ENCODE peak calls at places on chromosomes 6 and 20, in six cellular contexts. One of them, this sample, is unnamed.

GRCh38 chr20:51541189-51542032 is 1.1 kb downstream of the NFATC2 start:
- DNase-seq in activated naive CD8-positive, alpha-beta T cell treated with anti-CD3 and anti-CD28 coated beads, Interleukin-2, amount 50 U/mL, for 24 hours: peak
- DNase-seq in T-helper 9 cell: peak
- DNase-seq in cardiac muscle cell: peak
- DNase-seq in effector CD8-positive, alpha-beta T cell: peak
- DNase-seq in left lung: peak
- DNase-seq in this sample: peak

GRCh38 chr6:158972241-158973233 is 27.5 kb downstream of the RSPH3 start:
- DNase-seq in effector CD8-positive, alpha-beta T cell: no peak
- DNase-seq in cardiac muscle cell: peak
- DNase-seq in left lung: no peak
- DNase-seq in activated naive CD8-positive, alpha-beta T cell treated with anti-CD3 and anti-CD28 coated beads, Interleukin-2, amount 50 U/mL, for 24 hours: no peak
- DNase-seq in T-helper 9 cell: no peak
- DNase-seq in this sample: peak

GRCh38 chr6:135149376-135149775 is 31.7 kb upstream of the MYB start:
- DNase-seq in T-helper 9 cell: no peak
- DNase-seq in left lung: no peak
- DNase-seq in cardiac muscle cell: no peak
- DNase-seq in activated naive CD8-positive, alpha-beta T cell treated with anti-CD3 and anti-CD28 coated beads, Interleukin-2, amount 50 U/mL, for 24 hours: no peak
- DNase-seq in effector CD8-positive, alpha-beta T cell: no peak
- DNase-seq in this sample: no peak

GRCh38 chr20:19710336-19710721 is 47.7 kb upstream of the RIN2 start:
- DNase-seq in activated naive CD8-positive, alpha-beta T cell treated with anti-CD3 and anti-CD28 coated beads, Interleukin-2, amount 50 U/mL, for 24 hours: no peak
- DNase-seq in left lung: no peak
- DNase-seq in effector CD8-positive, alpha-beta T cell: no peak
- DNase-seq in cardiac muscle cell: no peak
- DNase-seq in T-helper 9 cell: no peak
- DNase-seq in this sample: no peak

GRCh38 chr6:159716247-159717086 is 10.8 kb upstream of the WTAP start:
- DNase-seq in effector CD8-positive, alpha-beta T cell: no peak
- DNase-seq in cardiac muscle cell: no peak
- DNase-seq in T-helper 9 cell: no peak
- DNase-seq in left lung: no peak
- DNase-seq in activated naive CD8-positive, alpha-beta T cell treated with anti-CD3 and anti-CD28 coated beads, Interleukin-2, amount 50 U/mL, for 24 hours: no peak
- DNase-seq in this sample: no peak

GRCh38 chr6:31834704-31835375 is 7.3 kb downstream of the HSPA1B start:
- DNase-seq in cardiac muscle cell: peak
- DNase-seq in T-helper 9 cell: peak
- DNase-seq in activated naive CD8-positive, alpha-beta T cell treated with anti-CD3 and anti-CD28 coated beads, Interleukin-2, amount 50 U/mL, for 24 hours: peak
- DNase-seq in left lung: peak
- DNase-seq in effector CD8-positive, alpha-beta T cell: peak
- DNase-seq in this sample: peak

GRCh38 chr20:42741906-42742305 is 447.8 kb downstream of the PTPRT start:
- DNase-seq in effector CD8-positive, alpha-beta T cell: no peak
- DNase-seq in cardiac muscle cell: no peak
- DNase-seq in left lung: no peak
- DNase-seq in T-helper 9 cell: no peak
- DNase-seq in activated naive CD8-positive, alpha-beta T cell treated with anti-CD3 and anti-CD28 coated beads, Interleukin-2, amount 50 U/mL, for 24 hours: no peak
- DNase-seq in this sample: no peak

GRCh38 chr20:62042025-62042820 is 23.5 kb downstream of the TAF4 start:
- DNase-seq in effector CD8-positive, alpha-beta T cell: no peak
- DNase-seq in activated naive CD8-positive, alpha-beta T cell treated with anti-CD3 and anti-CD28 coated beads, Interleukin-2, amount 50 U/mL, for 24 hours: no peak
- DNase-seq in T-helper 9 cell: no peak
- DNase-seq in left lung: no peak
- DNase-seq in cardiac muscle cell: no peak
- DNase-seq in this sample: no peak

GRCh38 chr20:6637160-6637579 is 130.3 kb upstream of the BMP2 start:
- DNase-seq in effector CD8-positive, alpha-beta T cell: no peak
- DNase-seq in T-helper 9 cell: no peak
- DNase-seq in cardiac muscle cell: no peak
- DNase-seq in activated naive CD8-positive, alpha-beta T cell treated with anti-CD3 and anti-CD28 coated beads, Interleukin-2, amount 50 U/mL, for 24 hours: no peak
- DNase-seq in left lung: no peak
- DNase-seq in this sample: no peak

GRCh38 chr20:37188787-37189186 is 9.4 kb upstream of the MROH8 start:
- DNase-seq in left lung: no peak
- DNase-seq in effector CD8-positive, alpha-beta T cell: no peak
- DNase-seq in activated naive CD8-positive, alpha-beta T cell treated with anti-CD3 and anti-CD28 coated beads, Interleukin-2, amount 50 U/mL, for 24 hours: no peak
- DNase-seq in cardiac muscle cell: no peak
- DNase-seq in T-helper 9 cell: no peak
- DNase-seq in this sample: no peak

GRCh38 chr20:35700625-35701148 is 1.5 kb downstream of the ROMO1 start:
- DNase-seq in cardiac muscle cell: no peak
- DNase-seq in left lung: no peak
- DNase-seq in T-helper 9 cell: no peak
- DNase-seq in activated naive CD8-positive, alpha-beta T cell treated with anti-CD3 and anti-CD28 coated beads, Interleukin-2, amount 50 U/mL, for 24 hours: no peak
- DNase-seq in effector CD8-positive, alpha-beta T cell: no peak
- DNase-seq in this sample: no peak

GRCh38 chr6:1487239-1487638 is 97.9 kb downstream of the FOXF2 start:
- DNase-seq in cardiac muscle cell: no peak
- DNase-seq in effector CD8-positive, alpha-beta T cell: no peak
- DNase-seq in activated naive CD8-positive, alpha-beta T cell treated with anti-CD3 and anti-CD28 coated beads, Interleukin-2, amount 50 U/mL, for 24 hours: no peak
- DNase-seq in left lung: no peak
- DNase-seq in T-helper 9 cell: no peak
- DNase-seq in this sample: no peak

GRCh38 chr6:77829736-77830135 is 176.9 kb downstream of the MEI4 start:
- DNase-seq in activated naive CD8-positive, alpha-beta T cell treated with anti-CD3 and anti-CD28 coated beads, Interleukin-2, amount 50 U/mL, for 24 hours: no peak
- DNase-seq in left lung: no peak
- DNase-seq in T-helper 9 cell: no peak
- DNase-seq in cardiac muscle cell: no peak
- DNase-seq in effector CD8-positive, alpha-beta T cell: no peak
- DNase-seq in this sample: no peak

GRCh38 chr6:26550250-26550993 is 12.3 kb downstream of the HMGN4 start:
- DNase-seq in T-helper 9 cell: peak
- DNase-seq in cardiac muscle cell: peak
- DNase-seq in activated naive CD8-positive, alpha-beta T cell treated with anti-CD3 and anti-CD28 coated beads, Interleukin-2, amount 50 U/mL, for 24 hours: peak
- DNase-seq in left lung: peak
- DNase-seq in effector CD8-positive, alpha-beta T cell: peak
- DNase-seq in this sample: peak

GRCh38 chr20:16349518-16350295 is 223.5 kb downstream of the KIF16B start:
- DNase-seq in activated naive CD8-positive, alpha-beta T cell treated with anti-CD3 and anti-CD28 coated beads, Interleukin-2, amount 50 U/mL, for 24 hours: no peak
- DNase-seq in T-helper 9 cell: no peak
- DNase-seq in cardiac muscle cell: no peak
- DNase-seq in effector CD8-positive, alpha-beta T cell: no peak
- DNase-seq in left lung: no peak
- DNase-seq in this sample: no peak

GRCh38 chr20:40006168-40006860 is 682.7 kb downstream of the MAFB start:
- DNase-seq in effector CD8-positive, alpha-beta T cell: no peak
- DNase-seq in cardiac muscle cell: no peak
- DNase-seq in activated naive CD8-positive, alpha-beta T cell treated with anti-CD3 and anti-CD28 coated beads, Interleukin-2, amount 50 U/mL, for 24 hours: no peak
- DNase-seq in left lung: no peak
- DNase-seq in T-helper 9 cell: no peak
- DNase-seq in this sample: no peak

GRCh38 chr6:31246051-31246495 is 25.8 kb downstream of the HLA-C start:
- DNase-seq in T-helper 9 cell: no peak
- DNase-seq in cardiac muscle cell: no peak
- DNase-seq in left lung: no peak
- DNase-seq in activated naive CD8-positive, alpha-beta T cell treated with anti-CD3 and anti-CD28 coated beads, Interleukin-2, amount 50 U/mL, for 24 hours: no peak
- DNase-seq in effector CD8-positive, alpha-beta T cell: no peak
- DNase-seq in this sample: no peak

GRCh38 chr20:53001502-53002301 is 29.5 kb downstream of the TSHZ2 start:
- DNase-seq in left lung: no peak
- DNase-seq in cardiac muscle cell: no peak
- DNase-seq in T-helper 9 cell: no peak
- DNase-seq in activated naive CD8-positive, alpha-beta T cell treated with anti-CD3 and anti-CD28 coated beads, Interleukin-2, amount 50 U/mL, for 24 hours: no peak
- DNase-seq in effector CD8-positive, alpha-beta T cell: no peak
- DNase-seq in this sample: peak

GRCh38 chr6:95087394-95088097 is 489.8 kb upstream of the MANEA start:
- DNase-seq in T-helper 9 cell: no peak
- DNase-seq in effector CD8-positive, alpha-beta T cell: no peak
- DNase-seq in cardiac muscle cell: peak
- DNase-seq in left lung: no peak
- DNase-seq in activated naive CD8-positive, alpha-beta T cell treated with anti-CD3 and anti-CD28 coated beads, Interleukin-2, amount 50 U/mL, for 24 hours: no peak
- DNase-seq in this sample: no peak

This sample was measured in germinal center.